ENCODE peak calls at places on chromosomes 4 and X, in four cellular contexts. One of them, this sample, is unnamed.

GRCh38 chr4:125975861-125976397 is 661.2 kb downstream of the FAT4 start:
- DNase-seq in activated CD8-positive, alpha-beta T cell treated with anti-CD3 and anti-CD28 coated beads for 36 hours: no peak
- DNase-seq in stimulated activated CD4-positive, alpha-beta T cell treated with anti-CD3 and anti-CD28 coated beads, Interleukin-1b, Interleukin-23, amount 100 ng/mL, for 1 hour: no peak
- DNase-seq in left cardiac atrium: no peak
- DNase-seq in this sample: no peak

GRCh38 chrX:132940727-132941162 is 17.7 kb downstream of the HS6ST2 start:
- DNase-seq in left cardiac atrium: no peak
- DNase-seq in stimulated activated CD4-positive, alpha-beta T cell treated with anti-CD3 and anti-CD28 coated beads, Interleukin-1b, Interleukin-23, amount 100 ng/mL, for 1 hour: no peak
- DNase-seq in activated CD8-positive, alpha-beta T cell treated with anti-CD3 and anti-CD28 coated beads for 36 hours: no peak
- DNase-seq in this sample: no peak

GRCh38 chr4:26713563-26714145 is 129.8 kb downstream of the TBC1D19 start:
- DNase-seq in left cardiac atrium: no peak
- DNase-seq in activated CD8-positive, alpha-beta T cell treated with anti-CD3 and anti-CD28 coated beads for 36 hours: no peak
- DNase-seq in stimulated activated CD4-positive, alpha-beta T cell treated with anti-CD3 and anti-CD28 coated beads, Interleukin-1b, Interleukin-23, amount 100 ng/mL, for 1 hour: no peak
- DNase-seq in this sample: no peak

GRCh38 chrX:120366794-120367193 is 4.9 kb downstream of the ATP1B4 start:
- DNase-seq in stimulated activated CD4-positive, alpha-beta T cell treated with anti-CD3 and anti-CD28 coated beads, Interleukin-1b, Interleukin-23, amount 100 ng/mL, for 1 hour: no peak
- DNase-seq in activated CD8-positive, alpha-beta T cell treated with anti-CD3 and anti-CD28 coated beads for 36 hours: no peak
- DNase-seq in left cardiac atrium: no peak
- DNase-seq in this sample: no peak

GRCh38 chr4:38322709-38323108 is 341.3 kb upstream of the KLF3 start:
- DNase-seq in stimulated activated CD4-positive, alpha-beta T cell treated with anti-CD3 and anti-CD28 coated beads, Interleukin-1b, Interleukin-23, amount 100 ng/mL, for 1 hour: no peak
- DNase-seq in activated CD8-positive, alpha-beta T cell treated with anti-CD3 and anti-CD28 coated beads for 36 hours: no peak
- DNase-seq in left cardiac atrium: peak
- DNase-seq in this sample: no peak

GRCh38 chrX:40065291-40066046 is 32.3 kb downstream of the BCOR start:
- DNase-seq in stimulated activated CD4-positive, alpha-beta T cell treated with anti-CD3 and anti-CD28 coated beads, Interleukin-1b, Interleukin-23, amount 100 ng/mL, for 1 hour: no peak
- DNase-seq in activated CD8-positive, alpha-beta T cell treated with anti-CD3 and anti-CD28 coated beads for 36 hours: peak
- DNase-seq in left cardiac atrium: no peak
- DNase-seq in this sample: no peak

GRCh38 chr4:177051473-177052060 is 258.1 kb upstream of the NEIL3 start:
- DNase-seq in left cardiac atrium: no peak
- DNase-seq in stimulated activated CD4-positive, alpha-beta T cell treated with anti-CD3 and anti-CD28 coated beads, Interleukin-1b, Interleukin-23, amount 100 ng/mL, for 1 hour: no peak
- DNase-seq in activated CD8-positive, alpha-beta T cell treated with anti-CD3 and anti-CD28 coated beads for 36 hours: peak
- DNase-seq in this sample: peak

GRCh38 chr4:23930750-23931488 is 41.1 kb upstream of the PPARGC1A start:
- DNase-seq in stimulated activated CD4-positive, alpha-beta T cell treated with anti-CD3 and anti-CD28 coated beads, Interleukin-1b, Interleukin-23, amount 100 ng/mL, for 1 hour: no peak
- DNase-seq in activated CD8-positive, alpha-beta T cell treated with anti-CD3 and anti-CD28 coated beads for 36 hours: no peak
- DNase-seq in left cardiac atrium: peak
- DNase-seq in this sample: no peak

GRCh38 chr4:78286281-78286680 is 229.2 kb downstream of the FRAS1 start:
- DNase-seq in left cardiac atrium: no peak
- DNase-seq in activated CD8-positive, alpha-beta T cell treated with anti-CD3 and anti-CD28 coated beads for 36 hours: no peak
- DNase-seq in stimulated activated CD4-positive, alpha-beta T cell treated with anti-CD3 and anti-CD28 coated beads, Interleukin-1b, Interleukin-23, amount 100 ng/mL, for 1 hour: no peak
- DNase-seq in this sample: no peak

GRCh38 chr4:17055788-17056187 is 157.3 kb upstream of the LDB2 start:
- DNase-seq in activated CD8-positive, alpha-beta T cell treated with anti-CD3 and anti-CD28 coated beads for 36 hours: no peak
- DNase-seq in left cardiac atrium: no peak
- DNase-seq in stimulated activated CD4-positive, alpha-beta T cell treated with anti-CD3 and anti-CD28 coated beads, Interleukin-1b, Interleukin-23, amount 100 ng/mL, for 1 hour: no peak
- DNase-seq in this sample: no peak

GRCh38 chr4:124389591-124389990 is 322.9 kb downstream of the ANKRD50 start:
- DNase-seq in activated CD8-positive, alpha-beta T cell treated with anti-CD3 and anti-CD28 coated beads for 36 hours: no peak
- DNase-seq in stimulated activated CD4-positive, alpha-beta T cell treated with anti-CD3 and anti-CD28 coated beads, Interleukin-1b, Interleukin-23, amount 100 ng/mL, for 1 hour: no peak
- DNase-seq in left cardiac atrium: no peak
- DNase-seq in this sample: no peak

GRCh38 chrX:101265869-101266428 is 25.2 kb downstream of the TAF7L start:
- DNase-seq in left cardiac atrium: no peak
- DNase-seq in activated CD8-positive, alpha-beta T cell treated with anti-CD3 and anti-CD28 coated beads for 36 hours: no peak
- DNase-seq in stimulated activated CD4-positive, alpha-beta T cell treated with anti-CD3 and anti-CD28 coated beads, Interleukin-1b, Interleukin-23, amount 100 ng/mL, for 1 hour: no peak
- DNase-seq in this sample: no peak

GRCh38 chrX:56728752-56729151 is 291 bp upstream of the NBDY start:
- DNase-seq in left cardiac atrium: peak
- DNase-seq in stimulated activated CD4-positive, alpha-beta T cell treated with anti-CD3 and anti-CD28 coated beads, Interleukin-1b, Interleukin-23, amount 100 ng/mL, for 1 hour: no peak
- DNase-seq in activated CD8-positive, alpha-beta T cell treated with anti-CD3 and anti-CD28 coated beads for 36 hours: peak
- DNase-seq in this sample: peak

GRCh38 chrX:132127748-132128147 is at the start of gene FRMD7:
- DNase-seq in activated CD8-positive, alpha-beta T cell treated with anti-CD3 and anti-CD28 coated beads for 36 hours: no peak
- DNase-seq in stimulated activated CD4-positive, alpha-beta T cell treated with anti-CD3 and anti-CD28 coated beads, Interleukin-1b, Interleukin-23, amount 100 ng/mL, for 1 hour: no peak
- DNase-seq in left cardiac atrium: no peak
- DNase-seq in this sample: no peak

GRCh38 chr4:119543794-119544193 is 84.8 kb downstream of the PDE5A start:
- DNase-seq in activated CD8-positive, alpha-beta T cell treated with anti-CD3 and anti-CD28 coated beads for 36 hours: no peak
- DNase-seq in stimulated activated CD4-positive, alpha-beta T cell treated with anti-CD3 and anti-CD28 coated beads, Interleukin-1b, Interleukin-23, amount 100 ng/mL, for 1 hour: no peak
- DNase-seq in left cardiac atrium: no peak
- DNase-seq in this sample: no peak

GRCh38 chr4:46484881-46485280 is 95.0 kb upstream of the GABRA2 start:
- DNase-seq in stimulated activated CD4-positive, alpha-beta T cell treated with anti-CD3 and anti-CD28 coated beads, Interleukin-1b, Interleukin-23, amount 100 ng/mL, for 1 hour: no peak
- DNase-seq in left cardiac atrium: no peak
- DNase-seq in activated CD8-positive, alpha-beta T cell treated with anti-CD3 and anti-CD28 coated beads for 36 hours: no peak
- DNase-seq in this sample: no peak

GRCh38 chr4:181008164-181008563 is 1235.0 kb upstream of the TENM3 start:
- DNase-seq in left cardiac atrium: no peak
- DNase-seq in activated CD8-positive, alpha-beta T cell treated with anti-CD3 and anti-CD28 coated beads for 36 hours: no peak
- DNase-seq in stimulated activated CD4-positive, alpha-beta T cell treated with anti-CD3 and anti-CD28 coated beads, Interleukin-1b, Interleukin-23, amount 100 ng/mL, for 1 hour: no peak
- DNase-seq in this sample: no peak

GRCh38 chr4:129747756-129748155 is 651.8 kb downstream of the C4orf33 start:
- DNase-seq in stimulated activated CD4-positive, alpha-beta T cell treated with anti-CD3 and anti-CD28 coated beads, Interleukin-1b, Interleukin-23, amount 100 ng/mL, for 1 hour: no peak
- DNase-seq in activated CD8-positive, alpha-beta T cell treated with anti-CD3 and anti-CD28 coated beads for 36 hours: no peak
- DNase-seq in left cardiac atrium: no peak
- DNase-seq in this sample: no peak

GRCh38 chrX:24259544-24260240 is 54.2 kb downstream of the SUPT20HL2 start:
- DNase-seq in left cardiac atrium: no peak
- DNase-seq in stimulated activated CD4-positive, alpha-beta T cell treated with anti-CD3 and anti-CD28 coated beads, Interleukin-1b, Interleukin-23, amount 100 ng/mL, for 1 hour: no peak
- DNase-seq in activated CD8-positive, alpha-beta T cell treated with anti-CD3 and anti-CD28 coated beads for 36 hours: peak
- DNase-seq in this sample: peak